ENCODE peak calls at places on chromosomes 16 and 17, in five cellular contexts. One of them, this sample, is unnamed.

GRCh38 chr16:50244504-50245416 is 21.6 kb upstream of the ADCY7 start:
- DNase-seq in activated naive CD8-positive, alpha-beta T cell treated with anti-CD3 and anti-CD28 coated beads, Interleukin-2, amount 50 U/mL, for 16 hours: no peak
- DNase-seq in left cardiac atrium: no peak
- DNase-seq in OCI-M1: no peak
- DNase-seq in K562: no peak
- DNase-seq in this sample: no peak

GRCh38 chr17:48262982-48263586 is 155.5 kb downstream of the SNX11 start:
- DNase-seq in left cardiac atrium: no peak
- DNase-seq in activated naive CD8-positive, alpha-beta T cell treated with anti-CD3 and anti-CD28 coated beads, Interleukin-2, amount 50 U/mL, for 16 hours: no peak
- DNase-seq in OCI-M1: peak
- DNase-seq in K562: peak
- DNase-seq in this sample: no peak

GRCh38 chr16:73019456-73020362 is 28.2 kb downstream of the ZFHX3 start:
- DNase-seq in left cardiac atrium: peak
- DNase-seq in OCI-M1: no peak
- DNase-seq in K562: peak
- DNase-seq in activated naive CD8-positive, alpha-beta T cell treated with anti-CD3 and anti-CD28 coated beads, Interleukin-2, amount 50 U/mL, for 16 hours: no peak
- DNase-seq in this sample: no peak

GRCh38 chr17:20955437-20956323 is 87.1 kb downstream of the USP22 start:
- DNase-seq in K562: no peak
- DNase-seq in OCI-M1: peak
- DNase-seq in activated naive CD8-positive, alpha-beta T cell treated with anti-CD3 and anti-CD28 coated beads, Interleukin-2, amount 50 U/mL, for 16 hours: no peak
- DNase-seq in left cardiac atrium: peak
- DNase-seq in this sample: no peak

GRCh38 chr17:66777689-66778225 is 57.2 kb upstream of the CACNG5 start:
- DNase-seq in OCI-M1: peak
- DNase-seq in left cardiac atrium: no peak
- DNase-seq in activated naive CD8-positive, alpha-beta T cell treated with anti-CD3 and anti-CD28 coated beads, Interleukin-2, amount 50 U/mL, for 16 hours: no peak
- DNase-seq in K562: no peak
- DNase-seq in this sample: peak

GRCh38 chr16:87853411-87854052 is 15.8 kb downstream of the SLC7A5 start:
- DNase-seq in left cardiac atrium: peak
- DNase-seq in K562: peak
- DNase-seq in activated naive CD8-positive, alpha-beta T cell treated with anti-CD3 and anti-CD28 coated beads, Interleukin-2, amount 50 U/mL, for 16 hours: peak
- DNase-seq in OCI-M1: peak
- DNase-seq in this sample: peak

GRCh38 chr17:79057727-79058400 is 16.8 kb upstream of the ENGASE start:
- DNase-seq in OCI-M1: no peak
- DNase-seq in left cardiac atrium: no peak
- DNase-seq in activated naive CD8-positive, alpha-beta T cell treated with anti-CD3 and anti-CD28 coated beads, Interleukin-2, amount 50 U/mL, for 16 hours: no peak
- DNase-seq in K562: peak
- DNase-seq in this sample: no peak

GRCh38 chr17:43125967-43126910 is 1.1 kb upstream of the BRCA1 start:
- DNase-seq in OCI-M1: no peak
- DNase-seq in left cardiac atrium: peak
- DNase-seq in activated naive CD8-positive, alpha-beta T cell treated with anti-CD3 and anti-CD28 coated beads, Interleukin-2, amount 50 U/mL, for 16 hours: no peak
- DNase-seq in K562: peak
- DNase-seq in this sample: no peak

GRCh38 chr16:11208916-11209665 is 46.9 kb downstream of the SOCS1 start:
- DNase-seq in left cardiac atrium: no peak
- DNase-seq in K562: no peak
- DNase-seq in activated naive CD8-positive, alpha-beta T cell treated with anti-CD3 and anti-CD28 coated beads, Interleukin-2, amount 50 U/mL, for 16 hours: no peak
- DNase-seq in OCI-M1: peak
- DNase-seq in this sample: no peak

GRCh38 chr17:82444941-82445521 is 5.5 kb downstream of the CYBC1 start:
- DNase-seq in left cardiac atrium: no peak
- DNase-seq in K562: no peak
- DNase-seq in OCI-M1: no peak
- DNase-seq in activated naive CD8-positive, alpha-beta T cell treated with anti-CD3 and anti-CD28 coated beads, Interleukin-2, amount 50 U/mL, for 16 hours: no peak
- DNase-seq in this sample: no peak

GRCh38 chr17:69874220-69874670 is 200.8 kb upstream of the KCNJ16 start:
- DNase-seq in K562: peak
- DNase-seq in activated naive CD8-positive, alpha-beta T cell treated with anti-CD3 and anti-CD28 coated beads, Interleukin-2, amount 50 U/mL, for 16 hours: no peak
- DNase-seq in left cardiac atrium: no peak
- DNase-seq in OCI-M1: no peak
- DNase-seq in this sample: peak

GRCh38 chr16:88309174-88309904 is 73.4 kb upstream of the ZNF469 start:
- DNase-seq in activated naive CD8-positive, alpha-beta T cell treated with anti-CD3 and anti-CD28 coated beads, Interleukin-2, amount 50 U/mL, for 16 hours: no peak
- DNase-seq in K562: no peak
- DNase-seq in left cardiac atrium: no peak
- DNase-seq in OCI-M1: no peak
- DNase-seq in this sample: no peak

GRCh38 chr17:57516290-57517215 is 228.5 kb downstream of the CCDC182 start:
- DNase-seq in OCI-M1: no peak
- DNase-seq in activated naive CD8-positive, alpha-beta T cell treated with anti-CD3 and anti-CD28 coated beads, Interleukin-2, amount 50 U/mL, for 16 hours: no peak
- DNase-seq in left cardiac atrium: no peak
- DNase-seq in K562: no peak
- DNase-seq in this sample: no peak

GRCh38 chr17:38602862-38603785 is 2.6 kb downstream of the SRCIN1 start:
- DNase-seq in K562: no peak
- DNase-seq in activated naive CD8-positive, alpha-beta T cell treated with anti-CD3 and anti-CD28 coated beads, Interleukin-2, amount 50 U/mL, for 16 hours: no peak
- DNase-seq in OCI-M1: no peak
- DNase-seq in left cardiac atrium: no peak
- DNase-seq in this sample: no peak

GRCh38 chr17:53979991-53980390 is 157.3 kb downstream of the KIF2B start:
- DNase-seq in left cardiac atrium: no peak
- DNase-seq in K562: no peak
- DNase-seq in activated naive CD8-positive, alpha-beta T cell treated with anti-CD3 and anti-CD28 coated beads, Interleukin-2, amount 50 U/mL, for 16 hours: no peak
- DNase-seq in OCI-M1: no peak
- DNase-seq in this sample: no peak

GRCh38 chr16:1614226-1615102 is 2.3 kb downstream of the CRAMP1 start:
- DNase-seq in activated naive CD8-positive, alpha-beta T cell treated with anti-CD3 and anti-CD28 coated beads, Interleukin-2, amount 50 U/mL, for 16 hours: no peak
- DNase-seq in left cardiac atrium: peak
- DNase-seq in K562: peak
- DNase-seq in OCI-M1: peak
- DNase-seq in this sample: no peak

GRCh38 chr16:10964891-10965326 is 20.5 kb downstream of the CLEC16A start:
- DNase-seq in activated naive CD8-positive, alpha-beta T cell treated with anti-CD3 and anti-CD28 coated beads, Interleukin-2, amount 50 U/mL, for 16 hours: no peak
- DNase-seq in left cardiac atrium: no peak
- DNase-seq in K562: no peak
- DNase-seq in OCI-M1: no peak
- DNase-seq in this sample: no peak

GRCh38 chr17:76408037-76408849 is 23.8 kb downstream of the SPHK1 start:
- DNase-seq in activated naive CD8-positive, alpha-beta T cell treated with anti-CD3 and anti-CD28 coated beads, Interleukin-2, amount 50 U/mL, for 16 hours: peak
- DNase-seq in K562: peak
- DNase-seq in left cardiac atrium: peak
- DNase-seq in OCI-M1: peak
- DNase-seq in this sample: no peak

GRCh38 chr16:50821586-50821985 is 79.7 kb downstream of the CYLD start:
- DNase-seq in left cardiac atrium: no peak
- DNase-seq in activated naive CD8-positive, alpha-beta T cell treated with anti-CD3 and anti-CD28 coated beads, Interleukin-2, amount 50 U/mL, for 16 hours: no peak
- DNase-seq in K562: peak
- DNase-seq in OCI-M1: no peak
- DNase-seq in this sample: no peak